ENCODE peak calls at places on chromosomes 7 and 10, in nine cellular contexts. C is T-helper 17 cell, Q is aorta, E is heart right ventricle, X is IMR-90, Z is cardiac muscle cell, H is WERI-Rb-1, T is SK-N-SH, V is GM12878. K is an unnamed sample. For H3K9me3, the result is how much of the 10 kb centered on the place peaks cover.

GRCh38 chr7:55964802-55965470 is 551 bp downstream of the NIPSNAP2 start:
- DNase-seq in C (no peak), Q (peak), E (peak), X (peak), Z (peak), H (peak), T (peak), V (no peak), K (peak)

GRCh38 chr7:124130-124949 is 68.0 kb upstream of the FAM20C start:
- DNase-seq in C (no peak), Q (no peak), E (peak), X (no peak), Z (no peak), H (no peak), T (no peak), V (no peak), K (no peak)

GRCh38 chr10:14645239-14645960 is 129.3 kb downstream of the FAM107B start:
- DNase-seq in C (no peak), Q (no peak), E (no peak), X (no peak), Z (no peak), H (no peak), T (no peak), V (peak), K (no peak)

GRCh38 chr7:24701232-24701898 is 55.9 kb downstream of the GSDME start:
- DNase-seq in C (no peak), Q (no peak), E (no peak), X (peak), Z (peak), H (no peak), T (no peak), V (no peak), K (no peak)

GRCh38 chr7:14936530-14936929 is 34.0 kb upstream of the DGKB start:
- DNase-seq in C (no peak), Q (no peak), E (no peak), X (peak), Z (peak), H (no peak), T (no peak), V (no peak), K (no peak)

GRCh38 chr7:112228632-112229031 is 22.1 kb downstream of the ZNF277 start:
- DNase-seq in C (no peak), Q (no peak), E (no peak), X (no peak), Z (no peak), H (no peak), T (no peak), V (no peak), K (no peak)

GRCh38 chr7:129343099-129343700 is 91.0 kb upstream of the STRIP2 start:
- DNase-seq in C (no peak), Q (no peak), E (no peak), X (peak), Z (peak), H (no peak), T (peak), V (no peak), K (peak)

GRCh38 chr10:386751-387693 is 251.8 kb downstream of the ZMYND11 start:
- DNase-seq in C (no peak), Q (peak), E (no peak), X (no peak), Z (no peak), H (no peak), T (no peak), V (no peak), K (no peak)

GRCh38 chr10:69483988-69484387 is 32.7 kb downstream of the TSPAN15 start:
- DNase-seq in C (no peak), Q (no peak), E (no peak), X (no peak), Z (peak), H (no peak), T (no peak), V (no peak), K (no peak)

GRCh38 chr7:48274662-48275061 is 103.4 kb downstream of the ABCA13 start:
- DNase-seq in C (no peak), Q (no peak), E (no peak), X (peak), Z (peak), H (no peak), T (no peak), V (no peak), K (no peak)

GRCh38 chr10:37436361-37436760 is 311.0 kb downstream of the ANKRD30A start:
- DNase-seq in C (no peak), Q (no peak), E (no peak), X (no peak), Z (no peak), H (no peak), T (no peak), V (no peak), K (no peak)

GRCh38 chr7:12638851-12639467 is 48.5 kb upstream of the ARL4A start:
- DNase-seq in C (no peak), Q (no peak), E (no peak), X (peak), Z (peak), H (no peak), T (peak), V (no peak), K (peak)

GRCh38 chr7:1707756-1708611 is 37.9 kb downstream of the ELFN1 start:
- DNase-seq in C (no peak), Q (peak), E (no peak), X (no peak), Z (no peak), H (peak), T (peak), V (no peak), K (no peak)

GRCh38 chr10:3361640-3362039 is 189.1 kb upstream of the PITRM1 start:
- DNase-seq in C (no peak), Q (no peak), E (no peak), X (no peak), Z (no peak), H (no peak), T (no peak), V (no peak), K (no peak)
- H3K9me3 ChIP-seq in C (under half), Q (under half), E (under half), X (under half), Z (under half), H (under half), T (under half), V (under half), K (under half)

DNA sequence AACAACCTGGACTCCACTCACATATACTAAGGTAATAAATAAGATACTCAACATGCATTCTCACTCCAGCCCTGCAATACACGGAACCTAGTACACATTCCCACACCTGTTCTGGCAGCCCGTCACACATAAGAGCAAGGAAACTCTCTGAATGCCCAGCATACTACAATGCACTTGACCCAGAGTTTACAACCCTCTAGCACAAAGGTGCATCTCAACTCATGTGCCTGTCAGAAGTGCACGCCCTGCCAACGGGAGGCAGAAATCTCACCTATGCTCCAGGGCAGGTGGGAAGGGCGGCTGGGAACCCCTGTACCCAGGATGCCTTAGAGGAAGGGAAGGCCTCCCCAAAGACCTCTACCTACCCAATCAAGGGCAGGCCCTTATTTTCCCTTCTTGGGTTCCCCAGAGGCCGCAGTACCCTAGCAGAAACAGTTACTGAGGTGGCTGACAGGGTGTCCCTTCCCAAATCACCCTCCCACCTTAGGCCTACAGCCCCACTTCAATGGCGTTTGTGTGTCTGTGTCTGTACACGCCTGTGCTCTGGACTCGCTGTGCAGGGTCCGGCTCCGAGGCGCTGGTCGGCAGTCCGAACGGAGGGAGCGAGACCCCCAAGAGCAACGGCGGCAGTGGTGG is 2.0 kb downstream of the EVX1 start:
- DNase-seq in C (no peak), Q (no peak), E (no peak), X (no peak), Z (no peak), H (no peak), T (no peak), V (no peak), K (no peak)
- H3K9me3 ChIP-seq in C (under half), Q (under half), E (under half), X (under half), Z (under half), H (under half), T (under half), V (under half), K (under half)

GRCh38 chr10:18554479-18554878 is 96.9 kb downstream of the NSUN6 start:
- DNase-seq in C (no peak), Q (no peak), E (no peak), X (no peak), Z (no peak), H (no peak), T (no peak), V (no peak), K (no peak)

GRCh38 chr10:18563003-18563726 is 88.2 kb downstream of the NSUN6 start:
- DNase-seq in C (no peak), Q (no peak), E (no peak), X (no peak), Z (no peak), H (no peak), T (no peak), V (no peak), K (no peak)

GRCh38 chr10:18561861-18562551 is 89.4 kb downstream of the NSUN6 start:
- DNase-seq in C (no peak), Q (no peak), E (no peak), X (no peak), Z (no peak), H (no peak), T (no peak), V (no peak), K (no peak)

GRCh38 chr10:18556522-18557147 is 94.8 kb downstream of the NSUN6 start:
- DNase-seq in C (no peak), Q (no peak), E (no peak), X (no peak), Z (no peak), H (no peak), T (no peak), V (no peak), K (no peak)

DNA sequence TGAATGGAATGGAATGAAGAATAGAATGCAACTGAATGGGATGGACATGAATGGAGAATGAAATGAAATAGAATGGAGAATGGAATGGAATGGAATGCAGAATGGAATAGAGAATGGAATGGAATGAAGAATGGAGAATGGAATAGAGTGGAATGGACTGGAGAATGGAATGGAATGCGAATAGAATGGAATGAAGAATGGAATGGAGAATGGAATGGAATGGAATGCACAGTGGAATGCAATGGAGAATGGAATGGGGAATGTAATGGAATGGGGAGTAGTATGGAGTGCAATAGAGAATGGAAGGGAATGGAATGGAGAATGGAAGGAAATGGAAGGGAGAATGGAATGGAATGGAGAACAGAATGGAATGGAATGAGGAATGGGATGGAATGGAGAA is 93.4 kb downstream of the NSUN6 start:
- DNase-seq in C (no peak), Q (no peak), E (no peak), X (no peak), Z (no peak), H (no peak), T (no peak), V (no peak), K (no peak)
- H3K9me3 ChIP-seq in C (under half), Q (under half), E (under half), X (under half), Z (under half), H (under half), T (under half), V (under half), K (under half)

GRCh38 chr7:157521061-157521731 is 184.4 kb downstream of the DNAJB6 start:
- DNase-seq in C (no peak), Q (no peak), E (no peak), X (no peak), Z (no peak), H (no peak), T (no peak), V (no peak), K (no peak)

GRCh38 chr7:157520249-157520648 is 183.4 kb downstream of the DNAJB6 start:
- DNase-seq in C (no peak), Q (no peak), E (no peak), X (no peak), Z (no peak), H (no peak), T (no peak), V (peak), K (no peak)

GRCh38 chr7:157519246-157519645 is 182.4 kb downstream of the DNAJB6 start:
- DNase-seq in C (no peak), Q (no peak), E (no peak), X (no peak), Z (no peak), H (no peak), T (no peak), V (no peak), K (no peak)

GRCh38 chr7:157518514-157519175 is 181.8 kb downstream of the DNAJB6 start:
- DNase-seq in C (no peak), Q (no peak), E (no peak), X (no peak), Z (no peak), H (no peak), T (no peak), V (no peak), K (no peak)

DNA sequence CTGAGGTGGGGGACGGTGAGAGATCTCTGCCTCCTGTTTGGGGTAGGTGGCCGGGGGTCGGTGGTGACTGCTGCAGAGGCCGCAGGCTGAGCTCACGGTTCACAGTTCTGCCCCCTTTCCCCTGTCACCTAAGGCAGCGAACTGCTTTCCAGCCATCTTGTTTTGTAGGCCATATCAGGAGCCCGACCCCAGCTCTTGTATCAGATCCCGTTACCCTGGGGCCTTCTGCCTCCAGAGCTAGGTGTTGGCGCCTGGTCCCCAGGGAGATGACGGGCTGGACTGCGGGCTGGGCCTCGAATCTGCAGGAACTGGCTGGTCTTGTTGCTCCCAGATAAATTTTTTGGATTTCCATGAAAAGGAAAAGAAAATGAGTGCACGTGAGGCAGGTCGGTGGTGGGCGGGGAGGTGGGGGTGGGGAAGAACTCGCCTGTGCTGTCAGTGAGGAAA is 183.0 kb downstream of the DNAJB6 start:
- DNase-seq in C (no peak), Q (no peak), E (no peak), X (no peak), Z (no peak), H (no peak), T (no peak), V (no peak), K (no peak)
- H3K9me3 ChIP-seq in C (under half), Q (under half), E (under half), X (under half), Z (under half), H (under half), T (under half), V (under half), K (under half)

DNA sequence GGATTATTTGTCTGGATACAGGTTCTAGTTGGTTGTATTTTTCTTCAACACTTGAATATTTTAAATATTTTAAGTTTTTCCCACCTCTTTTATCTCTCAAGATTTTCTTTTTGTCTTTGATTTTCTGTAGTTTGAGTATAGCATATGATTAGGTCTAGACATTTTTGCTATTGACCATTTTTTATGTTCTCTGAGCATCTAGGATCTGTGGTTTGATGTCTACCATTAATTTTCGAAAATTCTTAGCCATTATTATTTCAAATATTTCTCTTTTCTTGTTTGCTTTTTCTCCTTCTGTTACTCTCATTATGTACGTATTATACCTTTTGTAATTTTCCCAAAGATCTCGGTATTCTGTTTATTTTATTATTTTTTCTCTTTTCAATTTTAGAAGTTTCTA is 219.1 kb downstream of the ITGB1 start:
- DNase-seq in C (no peak), Q (no peak), E (no peak), X (no peak), Z (no peak), H (no peak), T (no peak), V (no peak), K (no peak)
- H3K9me3 ChIP-seq in C (under half), Q (under half), E (under half), X (under half), Z (under half), H (under half), T (under half), V (under half), K (under half)

GRCh38 chr7:5065107-5065407 is 19.4 kb downstream of the RBAK start:
- DNase-seq in C (no peak), Q (no peak), E (no peak), X (no peak), Z (no peak), H (no peak), T (no peak), V (no peak), K (no peak)

GRCh38 chr7:5064391-5065106 is 18.9 kb downstream of the RBAK start:
- DNase-seq in C (no peak), Q (no peak), E (no peak), X (no peak), Z (no peak), H (no peak), T (no peak), V (no peak), K (no peak)

DNA sequence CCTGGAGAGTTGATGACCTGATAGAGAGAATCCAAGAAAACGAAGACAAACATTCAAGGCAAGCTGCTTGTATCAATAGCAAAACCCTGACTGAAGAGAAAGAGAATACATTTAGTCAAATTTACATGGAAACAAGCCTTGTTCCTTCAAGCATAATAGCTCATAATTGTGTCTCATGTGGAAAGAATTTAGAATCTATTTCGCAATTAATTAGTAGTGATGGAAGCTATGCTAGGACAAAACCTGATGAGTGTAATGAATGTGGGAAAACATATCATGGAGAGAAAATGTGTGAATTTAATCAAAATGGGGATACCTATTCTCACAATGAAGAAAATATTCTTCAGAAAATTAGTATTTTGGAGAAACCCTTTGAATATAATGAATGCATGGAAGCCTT is 18.0 kb downstream of the RBAK start:
- DNase-seq in C (no peak), Q (no peak), E (no peak), X (no peak), Z (no peak), H (no peak), T (no peak), V (no peak), K (no peak)
- H3K9me3 ChIP-seq in C (half or more), Q (under half), E (half or more), X (half or more), Z (under half), H (under half), T (half or more), V (half or more), K (half or more)

GRCh38 chr7:63092951-63093350 is 905.7 kb upstream of the ZNF722 start:
- DNase-seq in C (no peak), Q (no peak), E (no peak), X (no peak), Z (no peak), H (no peak), T (no peak), V (no peak), K (no peak)
- H3K9me3 ChIP-seq in C (under half), Q (under half), E (under half), X (under half), Z (under half), H (under half), T (under half), V (under half), K (under half)

GRCh38 chr10:113665806-113666354 is 2.0 kb upstream of the NRAP start:
- DNase-seq in C (no peak), Q (peak), E (no peak), X (peak), Z (peak), H (no peak), T (no peak), V (no peak), K (no peak)

GRCh38 chr10:113663908-113664307 is at the start of gene NRAP:
- DNase-seq in C (no peak), Q (no peak), E (no peak), X (no peak), Z (no peak), H (no peak), T (no peak), V (no peak), K (no peak)

GRCh38 chr10:113665352-113665751 is 1.5 kb upstream of the NRAP start:
- DNase-seq in C (no peak), Q (no peak), E (no peak), X (no peak), Z (no peak), H (no peak), T (no peak), V (no peak), K (no peak)

GRCh38 chr10:113663142-113663541 is 699 bp downstream of the NRAP start:
- DNase-seq in C (no peak), Q (no peak), E (no peak), X (no peak), Z (no peak), H (no peak), T (no peak), V (no peak), K (no peak)

GRCh38 chr10:113666682-113667252 is 2.9 kb upstream of the NRAP start:
- DNase-seq in C (no peak), Q (no peak), E (no peak), X (peak), Z (peak), H (no peak), T (no peak), V (no peak), K (no peak)
- H3K9me3 ChIP-seq in C (under half), Q (under half), E (under half), X (under half), Z (under half), H (under half), T (under half), V (under half), K (under half)

K was measured in CD4-positive, alpha-beta memory T cell.